ENCODE peak calls at places on chromosomes 4 and X, in six cellular contexts. One of them, this sample, is unnamed.
A peak's percentile ranks its signal among the peaks of the same experiment; 100 is the strongest.

GRCh38 chr4:144658908-144659307 is 13.0 kb downstream of the HHIP start:
- DNase-seq in stimulated activated CD4-positive, alpha-beta T cell treated with anti-CD3 and anti-CD28 coated beads, Interleukin-1b, Interleukin-23, amount 100 ng/mL, for 1 hour: no peak
- DNase-seq in colonic mucosa: no peak
- DNase-seq in T-helper 2 cell: no peak
- DNase-seq in dermis blood vessel endothelial cell: no peak
- DNase-seq in activated CD8-positive, alpha-beta memory T cell treated with anti-CD3 and anti-CD28 coated beads, Interleukin-2, amount 50 U/mL, for 48 hours: no peak
- DNase-seq in this sample: no peak

GRCh38 chr4:56106755-56107154 is 158.0 kb downstream of the CEP135 start:
- DNase-seq in stimulated activated CD4-positive, alpha-beta T cell treated with anti-CD3 and anti-CD28 coated beads, Interleukin-1b, Interleukin-23, amount 100 ng/mL, for 1 hour: no peak
- DNase-seq in colonic mucosa: no peak
- DNase-seq in T-helper 2 cell: no peak
- DNase-seq in dermis blood vessel endothelial cell: no peak
- DNase-seq in activated CD8-positive, alpha-beta memory T cell treated with anti-CD3 and anti-CD28 coated beads, Interleukin-2, amount 50 U/mL, for 48 hours: no peak
- DNase-seq in this sample: no peak

GRCh38 chr4:19729873-19730735 is 521.6 kb upstream of the SLIT2 start:
- DNase-seq in stimulated activated CD4-positive, alpha-beta T cell treated with anti-CD3 and anti-CD28 coated beads, Interleukin-1b, Interleukin-23, amount 100 ng/mL, for 1 hour: no peak
- DNase-seq in colonic mucosa: no peak
- DNase-seq in T-helper 2 cell: no peak
- DNase-seq in dermis blood vessel endothelial cell: peak; percentile 65
- DNase-seq in activated CD8-positive, alpha-beta memory T cell treated with anti-CD3 and anti-CD28 coated beads, Interleukin-2, amount 50 U/mL, for 48 hours: no peak
- DNase-seq in this sample: no peak

GRCh38 chr4:20544645-20545044 is 155.6 kb upstream of the PACRGL start:
- DNase-seq in stimulated activated CD4-positive, alpha-beta T cell treated with anti-CD3 and anti-CD28 coated beads, Interleukin-1b, Interleukin-23, amount 100 ng/mL, for 1 hour: no peak
- DNase-seq in colonic mucosa: no peak
- DNase-seq in T-helper 2 cell: no peak
- DNase-seq in dermis blood vessel endothelial cell: peak; percentile 51
- DNase-seq in activated CD8-positive, alpha-beta memory T cell treated with anti-CD3 and anti-CD28 coated beads, Interleukin-2, amount 50 U/mL, for 48 hours: no peak
- DNase-seq in this sample: no peak

GRCh38 chr4:68347845-68348244 is 2.0 kb downstream of the YTHDC1 start:
- DNase-seq in stimulated activated CD4-positive, alpha-beta T cell treated with anti-CD3 and anti-CD28 coated beads, Interleukin-1b, Interleukin-23, amount 100 ng/mL, for 1 hour: no peak
- DNase-seq in colonic mucosa: no peak
- DNase-seq in T-helper 2 cell: no peak
- DNase-seq in dermis blood vessel endothelial cell: no peak
- DNase-seq in activated CD8-positive, alpha-beta memory T cell treated with anti-CD3 and anti-CD28 coated beads, Interleukin-2, amount 50 U/mL, for 48 hours: no peak
- DNase-seq in this sample: no peak

GRCh38 chr4:77148081-77148480 is 8.9 kb upstream of the CCNG2 start:
- DNase-seq in stimulated activated CD4-positive, alpha-beta T cell treated with anti-CD3 and anti-CD28 coated beads, Interleukin-1b, Interleukin-23, amount 100 ng/mL, for 1 hour: no peak
- DNase-seq in colonic mucosa: no peak
- DNase-seq in T-helper 2 cell: no peak
- DNase-seq in dermis blood vessel endothelial cell: no peak
- DNase-seq in activated CD8-positive, alpha-beta memory T cell treated with anti-CD3 and anti-CD28 coated beads, Interleukin-2, amount 50 U/mL, for 48 hours: no peak
- DNase-seq in this sample: no peak

GRCh38 chrX:13754765-13755164 is 20.2 kb downstream of the OFD1 start:
- DNase-seq in stimulated activated CD4-positive, alpha-beta T cell treated with anti-CD3 and anti-CD28 coated beads, Interleukin-1b, Interleukin-23, amount 100 ng/mL, for 1 hour: no peak
- DNase-seq in colonic mucosa: no peak
- DNase-seq in T-helper 2 cell: no peak
- DNase-seq in dermis blood vessel endothelial cell: no peak
- DNase-seq in activated CD8-positive, alpha-beta memory T cell treated with anti-CD3 and anti-CD28 coated beads, Interleukin-2, amount 50 U/mL, for 48 hours: no peak
- DNase-seq in this sample: no peak

GRCh38 chr4:95602872-95603271 is 54.1 kb upstream of the UNC5C start:
- DNase-seq in stimulated activated CD4-positive, alpha-beta T cell treated with anti-CD3 and anti-CD28 coated beads, Interleukin-1b, Interleukin-23, amount 100 ng/mL, for 1 hour: no peak
- DNase-seq in colonic mucosa: no peak
- DNase-seq in T-helper 2 cell: no peak
- DNase-seq in dermis blood vessel endothelial cell: no peak
- DNase-seq in activated CD8-positive, alpha-beta memory T cell treated with anti-CD3 and anti-CD28 coated beads, Interleukin-2, amount 50 U/mL, for 48 hours: no peak
- DNase-seq in this sample: no peak

GRCh38 chrX:49251325-49251724 is 13.2 kb downstream of the FOXP3 start:
- DNase-seq in stimulated activated CD4-positive, alpha-beta T cell treated with anti-CD3 and anti-CD28 coated beads, Interleukin-1b, Interleukin-23, amount 100 ng/mL, for 1 hour: no peak
- DNase-seq in colonic mucosa: no peak
- DNase-seq in T-helper 2 cell: no peak
- DNase-seq in dermis blood vessel endothelial cell: no peak
- DNase-seq in activated CD8-positive, alpha-beta memory T cell treated with anti-CD3 and anti-CD28 coated beads, Interleukin-2, amount 50 U/mL, for 48 hours: no peak
- DNase-seq in this sample: no peak

GRCh38 chrX:2374086-2374485 is 126.7 kb downstream of the DHRSX start:
- DNase-seq in stimulated activated CD4-positive, alpha-beta T cell treated with anti-CD3 and anti-CD28 coated beads, Interleukin-1b, Interleukin-23, amount 100 ng/mL, for 1 hour: no peak
- DNase-seq in colonic mucosa: no peak
- DNase-seq in T-helper 2 cell: no peak
- DNase-seq in dermis blood vessel endothelial cell: no peak
- DNase-seq in activated CD8-positive, alpha-beta memory T cell treated with anti-CD3 and anti-CD28 coated beads, Interleukin-2, amount 50 U/mL, for 48 hours: no peak
- DNase-seq in this sample: no peak

GRCh38 chr4:141077611-141078225 is 55.6 kb downstream of the RNF150 start:
- DNase-seq in stimulated activated CD4-positive, alpha-beta T cell treated with anti-CD3 and anti-CD28 coated beads, Interleukin-1b, Interleukin-23, amount 100 ng/mL, for 1 hour: no peak
- DNase-seq in colonic mucosa: no peak
- DNase-seq in T-helper 2 cell: no peak
- DNase-seq in dermis blood vessel endothelial cell: no peak
- DNase-seq in activated CD8-positive, alpha-beta memory T cell treated with anti-CD3 and anti-CD28 coated beads, Interleukin-2, amount 50 U/mL, for 48 hours: no peak
- DNase-seq in this sample: no peak

GRCh38 chr4:39559641-39560040 is 32.4 kb upstream of the UGDH start:
- DNase-seq in stimulated activated CD4-positive, alpha-beta T cell treated with anti-CD3 and anti-CD28 coated beads, Interleukin-1b, Interleukin-23, amount 100 ng/mL, for 1 hour: no peak
- DNase-seq in colonic mucosa: peak; percentile 56
- DNase-seq in T-helper 2 cell: no peak
- DNase-seq in dermis blood vessel endothelial cell: no peak
- DNase-seq in activated CD8-positive, alpha-beta memory T cell treated with anti-CD3 and anti-CD28 coated beads, Interleukin-2, amount 50 U/mL, for 48 hours: no peak
- DNase-seq in this sample: no peak

GRCh38 chr4:35673137-35673536 is 571.2 kb downstream of the ARAP2 start:
- DNase-seq in stimulated activated CD4-positive, alpha-beta T cell treated with anti-CD3 and anti-CD28 coated beads, Interleukin-1b, Interleukin-23, amount 100 ng/mL, for 1 hour: no peak
- DNase-seq in colonic mucosa: no peak
- DNase-seq in T-helper 2 cell: no peak
- DNase-seq in dermis blood vessel endothelial cell: no peak
- DNase-seq in activated CD8-positive, alpha-beta memory T cell treated with anti-CD3 and anti-CD28 coated beads, Interleukin-2, amount 50 U/mL, for 48 hours: no peak
- DNase-seq in this sample: no peak

GRCh38 chr4:56641494-56642051 is 39.5 kb downstream of the HOPX start:
- DNase-seq in stimulated activated CD4-positive, alpha-beta T cell treated with anti-CD3 and anti-CD28 coated beads, Interleukin-1b, Interleukin-23, amount 100 ng/mL, for 1 hour: no peak
- DNase-seq in colonic mucosa: no peak
- DNase-seq in T-helper 2 cell: no peak
- DNase-seq in dermis blood vessel endothelial cell: peak; percentile 62
- DNase-seq in activated CD8-positive, alpha-beta memory T cell treated with anti-CD3 and anti-CD28 coated beads, Interleukin-2, amount 50 U/mL, for 48 hours: no peak
- DNase-seq in this sample: no peak

GRCh38 chrX:71143508-71143907 is 1.1 kb upstream of the NLGN3 start:
- DNase-seq in stimulated activated CD4-positive, alpha-beta T cell treated with anti-CD3 and anti-CD28 coated beads, Interleukin-1b, Interleukin-23, amount 100 ng/mL, for 1 hour: no peak
- DNase-seq in colonic mucosa: peak; percentile 52
- DNase-seq in T-helper 2 cell: no peak
- DNase-seq in dermis blood vessel endothelial cell: no peak
- DNase-seq in activated CD8-positive, alpha-beta memory T cell treated with anti-CD3 and anti-CD28 coated beads, Interleukin-2, amount 50 U/mL, for 48 hours: no peak
- DNase-seq in this sample: peak; percentile 46

GRCh38 chrX:38861489-38861888 is 60.2 kb downstream of the MID1IP1 start:
- DNase-seq in stimulated activated CD4-positive, alpha-beta T cell treated with anti-CD3 and anti-CD28 coated beads, Interleukin-1b, Interleukin-23, amount 100 ng/mL, for 1 hour: no peak
- DNase-seq in colonic mucosa: no peak
- DNase-seq in T-helper 2 cell: no peak
- DNase-seq in dermis blood vessel endothelial cell: no peak
- DNase-seq in activated CD8-positive, alpha-beta memory T cell treated with anti-CD3 and anti-CD28 coated beads, Interleukin-2, amount 50 U/mL, for 48 hours: no peak
- DNase-seq in this sample: no peak

GRCh38 chrX:13279279-13280009 is 40.4 kb downstream of the ATXN3L start:
- DNase-seq in stimulated activated CD4-positive, alpha-beta T cell treated with anti-CD3 and anti-CD28 coated beads, Interleukin-1b, Interleukin-23, amount 100 ng/mL, for 1 hour: no peak
- DNase-seq in colonic mucosa: no peak
- DNase-seq in T-helper 2 cell: no peak
- DNase-seq in dermis blood vessel endothelial cell: no peak
- DNase-seq in activated CD8-positive, alpha-beta memory T cell treated with anti-CD3 and anti-CD28 coated beads, Interleukin-2, amount 50 U/mL, for 48 hours: no peak
- DNase-seq in this sample: no peak

GRCh38 chrX:23900220-23900797 is 7.4 kb downstream of the APOO start:
- DNase-seq in stimulated activated CD4-positive, alpha-beta T cell treated with anti-CD3 and anti-CD28 coated beads, Interleukin-1b, Interleukin-23, amount 100 ng/mL, for 1 hour: no peak
- DNase-seq in colonic mucosa: no peak
- DNase-seq in T-helper 2 cell: no peak
- DNase-seq in dermis blood vessel endothelial cell: no peak
- DNase-seq in activated CD8-positive, alpha-beta memory T cell treated with anti-CD3 and anti-CD28 coated beads, Interleukin-2, amount 50 U/mL, for 48 hours: no peak
- DNase-seq in this sample: no peak

GRCh38 chr4:140137654-140138053 is 16.3 kb downstream of the MAML3 start:
- DNase-seq in stimulated activated CD4-positive, alpha-beta T cell treated with anti-CD3 and anti-CD28 coated beads, Interleukin-1b, Interleukin-23, amount 100 ng/mL, for 1 hour: no peak
- DNase-seq in colonic mucosa: no peak
- DNase-seq in T-helper 2 cell: no peak
- DNase-seq in dermis blood vessel endothelial cell: no peak
- DNase-seq in activated CD8-positive, alpha-beta memory T cell treated with anti-CD3 and anti-CD28 coated beads, Interleukin-2, amount 50 U/mL, for 48 hours: no peak
- DNase-seq in this sample: no peak

GRCh38 chrX:153885968-153886903 is at the start of gene L1CAM:
- DNase-seq in stimulated activated CD4-positive, alpha-beta T cell treated with anti-CD3 and anti-CD28 coated beads, Interleukin-1b, Interleukin-23, amount 100 ng/mL, for 1 hour: peak; percentile 10
- DNase-seq in colonic mucosa: no peak
- DNase-seq in T-helper 2 cell: peak; percentile 14
- DNase-seq in dermis blood vessel endothelial cell: no peak
- DNase-seq in activated CD8-positive, alpha-beta memory T cell treated with anti-CD3 and anti-CD28 coated beads, Interleukin-2, amount 50 U/mL, for 48 hours: no peak
- DNase-seq in this sample: no peak

GRCh38 chrX:154027003-154027402 is 7.3 kb upstream of the IRAK1 start:
- DNase-seq in stimulated activated CD4-positive, alpha-beta T cell treated with anti-CD3 and anti-CD28 coated beads, Interleukin-1b, Interleukin-23, amount 100 ng/mL, for 1 hour: no peak
- DNase-seq in colonic mucosa: no peak
- DNase-seq in T-helper 2 cell: no peak
- DNase-seq in dermis blood vessel endothelial cell: no peak
- DNase-seq in activated CD8-positive, alpha-beta memory T cell treated with anti-CD3 and anti-CD28 coated beads, Interleukin-2, amount 50 U/mL, for 48 hours: no peak
- DNase-seq in this sample: no peak

GRCh38 chr4:106717094-106717493 is 319.0 kb downstream of the DKK2 start:
- DNase-seq in stimulated activated CD4-positive, alpha-beta T cell treated with anti-CD3 and anti-CD28 coated beads, Interleukin-1b, Interleukin-23, amount 100 ng/mL, for 1 hour: no peak
- DNase-seq in colonic mucosa: no peak
- DNase-seq in T-helper 2 cell: no peak
- DNase-seq in dermis blood vessel endothelial cell: no peak
- DNase-seq in activated CD8-positive, alpha-beta memory T cell treated with anti-CD3 and anti-CD28 coated beads, Interleukin-2, amount 50 U/mL, for 48 hours: no peak
- DNase-seq in this sample: no peak

GRCh38 chrX:16671005-16671404 is 21.0 kb downstream of the S100G start:
- DNase-seq in stimulated activated CD4-positive, alpha-beta T cell treated with anti-CD3 and anti-CD28 coated beads, Interleukin-1b, Interleukin-23, amount 100 ng/mL, for 1 hour: no peak
- DNase-seq in colonic mucosa: no peak
- DNase-seq in T-helper 2 cell: no peak
- DNase-seq in dermis blood vessel endothelial cell: peak; percentile 75
- DNase-seq in activated CD8-positive, alpha-beta memory T cell treated with anti-CD3 and anti-CD28 coated beads, Interleukin-2, amount 50 U/mL, for 48 hours: no peak
- DNase-seq in this sample: no peak

GRCh38 chrX:20237864-20238263 is 28.8 kb downstream of the RPS6KA3 start:
- DNase-seq in stimulated activated CD4-positive, alpha-beta T cell treated with anti-CD3 and anti-CD28 coated beads, Interleukin-1b, Interleukin-23, amount 100 ng/mL, for 1 hour: no peak
- DNase-seq in colonic mucosa: no peak
- DNase-seq in T-helper 2 cell: no peak
- DNase-seq in dermis blood vessel endothelial cell: no peak
- DNase-seq in activated CD8-positive, alpha-beta memory T cell treated with anti-CD3 and anti-CD28 coated beads, Interleukin-2, amount 50 U/mL, for 48 hours: no peak
- DNase-seq in this sample: no peak

GRCh38 chrX:5681159-5681558 is 547.5 kb downstream of the NLGN4X start:
- DNase-seq in stimulated activated CD4-positive, alpha-beta T cell treated with anti-CD3 and anti-CD28 coated beads, Interleukin-1b, Interleukin-23, amount 100 ng/mL, for 1 hour: no peak
- DNase-seq in colonic mucosa: no peak
- DNase-seq in T-helper 2 cell: no peak
- DNase-seq in dermis blood vessel endothelial cell: no peak
- DNase-seq in activated CD8-positive, alpha-beta memory T cell treated with anti-CD3 and anti-CD28 coated beads, Interleukin-2, amount 50 U/mL, for 48 hours: no peak
- DNase-seq in this sample: no peak

GRCh38 chr4:160129439-160129838 is 1026.6 kb downstream of the RAPGEF2 start:
- DNase-seq in stimulated activated CD4-positive, alpha-beta T cell treated with anti-CD3 and anti-CD28 coated beads, Interleukin-1b, Interleukin-23, amount 100 ng/mL, for 1 hour: no peak
- DNase-seq in colonic mucosa: no peak
- DNase-seq in T-helper 2 cell: no peak
- DNase-seq in dermis blood vessel endothelial cell: no peak
- DNase-seq in activated CD8-positive, alpha-beta memory T cell treated with anti-CD3 and anti-CD28 coated beads, Interleukin-2, amount 50 U/mL, for 48 hours: no peak
- DNase-seq in this sample: no peak

GRCh38 chr4:1172228-1172851 is at the start of gene SPON2:
- DNase-seq in stimulated activated CD4-positive, alpha-beta T cell treated with anti-CD3 and anti-CD28 coated beads, Interleukin-1b, Interleukin-23, amount 100 ng/mL, for 1 hour: no peak
- DNase-seq in colonic mucosa: no peak
- DNase-seq in T-helper 2 cell: no peak
- DNase-seq in dermis blood vessel endothelial cell: no peak
- DNase-seq in activated CD8-positive, alpha-beta memory T cell treated with anti-CD3 and anti-CD28 coated beads, Interleukin-2, amount 50 U/mL, for 48 hours: peak; percentile 56
- DNase-seq in this sample: no peak

GRCh38 chr4:152606800-152607577 is 71.1 kb upstream of the FBXW7 start:
- DNase-seq in stimulated activated CD4-positive, alpha-beta T cell treated with anti-CD3 and anti-CD28 coated beads, Interleukin-1b, Interleukin-23, amount 100 ng/mL, for 1 hour: no peak
- DNase-seq in colonic mucosa: no peak
- DNase-seq in T-helper 2 cell: peak; percentile 19
- DNase-seq in dermis blood vessel endothelial cell: no peak
- DNase-seq in activated CD8-positive, alpha-beta memory T cell treated with anti-CD3 and anti-CD28 coated beads, Interleukin-2, amount 50 U/mL, for 48 hours: no peak
- DNase-seq in this sample: no peak

GRCh38 chr4:26087108-26087507 is 173.1 kb downstream of the SMIM20 start:
- DNase-seq in stimulated activated CD4-positive, alpha-beta T cell treated with anti-CD3 and anti-CD28 coated beads, Interleukin-1b, Interleukin-23, amount 100 ng/mL, for 1 hour: no peak
- DNase-seq in colonic mucosa: no peak
- DNase-seq in T-helper 2 cell: no peak
- DNase-seq in dermis blood vessel endothelial cell: no peak
- DNase-seq in activated CD8-positive, alpha-beta memory T cell treated with anti-CD3 and anti-CD28 coated beads, Interleukin-2, amount 50 U/mL, for 48 hours: no peak
- DNase-seq in this sample: no peak

GRCh38 chr4:22129454-22130075 is 181.0 kb upstream of the KCNIP4 start:
- DNase-seq in stimulated activated CD4-positive, alpha-beta T cell treated with anti-CD3 and anti-CD28 coated beads, Interleukin-1b, Interleukin-23, amount 100 ng/mL, for 1 hour: no peak
- DNase-seq in colonic mucosa: peak; percentile 25
- DNase-seq in T-helper 2 cell: no peak
- DNase-seq in dermis blood vessel endothelial cell: peak; percentile 23
- DNase-seq in activated CD8-positive, alpha-beta memory T cell treated with anti-CD3 and anti-CD28 coated beads, Interleukin-2, amount 50 U/mL, for 48 hours: no peak
- DNase-seq in this sample: peak; percentile 9

GRCh38 chrX:6299724-6300123 is 71.1 kb upstream of the NLGN4X start:
- DNase-seq in stimulated activated CD4-positive, alpha-beta T cell treated with anti-CD3 and anti-CD28 coated beads, Interleukin-1b, Interleukin-23, amount 100 ng/mL, for 1 hour: no peak
- DNase-seq in colonic mucosa: no peak
- DNase-seq in T-helper 2 cell: no peak
- DNase-seq in dermis blood vessel endothelial cell: no peak
- DNase-seq in activated CD8-positive, alpha-beta memory T cell treated with anti-CD3 and anti-CD28 coated beads, Interleukin-2, amount 50 U/mL, for 48 hours: no peak
- DNase-seq in this sample: no peak

GRCh38 chrX:45712067-45712466 is 511.4 kb upstream of the DIPK2B start:
- DNase-seq in stimulated activated CD4-positive, alpha-beta T cell treated with anti-CD3 and anti-CD28 coated beads, Interleukin-1b, Interleukin-23, amount 100 ng/mL, for 1 hour: no peak
- DNase-seq in colonic mucosa: no peak
- DNase-seq in T-helper 2 cell: no peak
- DNase-seq in dermis blood vessel endothelial cell: no peak
- DNase-seq in activated CD8-positive, alpha-beta memory T cell treated with anti-CD3 and anti-CD28 coated beads, Interleukin-2, amount 50 U/mL, for 48 hours: no peak
- DNase-seq in this sample: no peak

GRCh38 chr4:19947349-19947748 is 304.4 kb upstream of the SLIT2 start:
- DNase-seq in stimulated activated CD4-positive, alpha-beta T cell treated with anti-CD3 and anti-CD28 coated beads, Interleukin-1b, Interleukin-23, amount 100 ng/mL, for 1 hour: no peak
- DNase-seq in colonic mucosa: no peak
- DNase-seq in T-helper 2 cell: no peak
- DNase-seq in dermis blood vessel endothelial cell: no peak
- DNase-seq in activated CD8-positive, alpha-beta memory T cell treated with anti-CD3 and anti-CD28 coated beads, Interleukin-2, amount 50 U/mL, for 48 hours: no peak
- DNase-seq in this sample: no peak

GRCh38 chr4:87985097-87985886 is 9.8 kb downstream of the SPP1 start:
- DNase-seq in stimulated activated CD4-positive, alpha-beta T cell treated with anti-CD3 and anti-CD28 coated beads, Interleukin-1b, Interleukin-23, amount 100 ng/mL, for 1 hour: no peak
- DNase-seq in colonic mucosa: peak; percentile 43
- DNase-seq in T-helper 2 cell: no peak
- DNase-seq in dermis blood vessel endothelial cell: peak; percentile 71
- DNase-seq in activated CD8-positive, alpha-beta memory T cell treated with anti-CD3 and anti-CD28 coated beads, Interleukin-2, amount 50 U/mL, for 48 hours: peak; percentile 60
- DNase-seq in this sample: peak; percentile 80

GRCh38 chr4:128940966-128941365 is 131.5 kb downstream of the JADE1 start:
- DNase-seq in stimulated activated CD4-positive, alpha-beta T cell treated with anti-CD3 and anti-CD28 coated beads, Interleukin-1b, Interleukin-23, amount 100 ng/mL, for 1 hour: no peak
- DNase-seq in colonic mucosa: no peak
- DNase-seq in T-helper 2 cell: no peak
- DNase-seq in dermis blood vessel endothelial cell: no peak
- DNase-seq in activated CD8-positive, alpha-beta memory T cell treated with anti-CD3 and anti-CD28 coated beads, Interleukin-2, amount 50 U/mL, for 48 hours: no peak
- DNase-seq in this sample: no peak

GRCh38 chrX:149312936-149313432 is 192.1 kb downstream of the IDS start:
- DNase-seq in stimulated activated CD4-positive, alpha-beta T cell treated with anti-CD3 and anti-CD28 coated beads, Interleukin-1b, Interleukin-23, amount 100 ng/mL, for 1 hour: no peak
- DNase-seq in colonic mucosa: no peak
- DNase-seq in T-helper 2 cell: no peak
- DNase-seq in dermis blood vessel endothelial cell: no peak
- DNase-seq in activated CD8-positive, alpha-beta memory T cell treated with anti-CD3 and anti-CD28 coated beads, Interleukin-2, amount 50 U/mL, for 48 hours: no peak
- DNase-seq in this sample: no peak